ENCODE peak calls at places on chromosomes 12 and 14, in nine cellular contexts. B is psoas muscle, V is BE2C, G is AG04449, D is uterus, P is mesothelial cell of epicardium, Q is WTC11, Y is endothelial cell, C is MM.1S. I is an unnamed sample.

GRCh38 chr14:95261616-95262510 is 57.8 kb downstream of the CLMN start:
- DNase-seq in B (no peak), D (no peak), Y (no peak), G (no peak), V (no peak), C (no peak), P (no peak), Q (no peak), I (no peak)

GRCh38 chr12:128140551-128140950 is 126.4 kb upstream of the TMEM132C start:
- DNase-seq in Q (no peak), D (no peak), G (no peak), C (no peak), P (no peak), Y (no peak), V (no peak), B (no peak), I (no peak)

GRCh38 chr14:86790408-86791364 is 1202.3 kb downstream of the GALC start:
- DNase-seq in Y (no peak), G (no peak), V (no peak), D (no peak), C (no peak), P (no peak), Q (no peak), B (no peak), I (no peak)

GRCh38 chr12:94973202-94973601 is 30.3 kb downstream of the NDUFA12 start:
- DNase-seq in C (no peak), G (peak), Y (no peak), D (no peak), Q (no peak), P (no peak), B (no peak), V (no peak), I (no peak)

GRCh38 chr12:122028601-122029560 is 7.2 kb downstream of the BCL7A start:
- DNase-seq in V (no peak), B (no peak), G (no peak), P (no peak), Y (no peak), D (no peak), Q (no peak), C (no peak), I (no peak)

GRCh38 chr12:3262466-3262865 is 185.3 kb downstream of the TSPAN9 start:
- DNase-seq in P (no peak), Q (peak), B (no peak), Y (no peak), G (no peak), C (no peak), V (no peak), D (no peak), I (no peak)

GRCh38 chr14:54133896-54134295 is 177.3 kb upstream of the BMP4 start:
- DNase-seq in V (no peak), C (no peak), Y (no peak), B (no peak), P (no peak), D (no peak), G (no peak), Q (no peak), I (no peak)

GRCh38 chr12:114306646-114307045 is 99.3 kb downstream of the TBX5 start:
- DNase-seq in G (peak), C (no peak), V (no peak), Y (no peak), B (no peak), D (no peak), P (no peak), Q (no peak), I (no peak)

GRCh38 chr14:51533877-51534553 is 117.7 kb upstream of the FRMD6 start:
- DNase-seq in D (no peak), V (no peak), Y (no peak), C (no peak), Q (no peak), G (no peak), P (no peak), B (no peak), I (no peak)

GRCh38 chr12:120962487-120963054 is 15.8 kb upstream of the HNF1A start:
- DNase-seq in G (no peak), Y (no peak), B (no peak), V (no peak), P (no peak), D (no peak), C (no peak), Q (no peak), I (no peak)

GRCh38 chr12:9943244-9943643 is 11.1 kb upstream of the CLEC2A start:
- DNase-seq in C (no peak), D (no peak), P (no peak), Q (peak), B (no peak), V (no peak), G (no peak), Y (no peak), I (no peak)

GRCh38 chr14:105418269-105419054 is 1.2 kb upstream of the MTA1 start:
- DNase-seq in D (no peak), Q (no peak), V (no peak), G (no peak), B (no peak), P (no peak), Y (no peak), C (no peak), I (no peak)

GRCh38 chr12:44765796-44766195 is 110.3 kb downstream of the NELL2 start:
- DNase-seq in B (no peak), D (no peak), Q (no peak), V (no peak), Y (no peak), C (no peak), P (no peak), G (no peak), I (no peak)

GRCh38 chr14:77603031-77603430 is 13.4 kb downstream of the SPTLC2 start:
- DNase-seq in V (no peak), Q (no peak), Y (no peak), B (no peak), P (no peak), C (no peak), D (no peak), G (no peak), I (no peak)

GRCh38 chr12:80353254-80353653 is 90.8 kb upstream of the PTPRQ start:
- DNase-seq in P (no peak), V (no peak), Q (no peak), C (no peak), G (peak), D (no peak), Y (no peak), B (no peak), I (no peak)

GRCh38 chr12:120365675-120366340 is 3.2 kb downstream of the MSI1 start:
- DNase-seq in D (no peak), C (no peak), V (no peak), Q (no peak), B (no peak), Y (no peak), G (no peak), P (no peak), I (no peak)

GRCh38 chr14:105067140-105067968 is 2.1 kb upstream of the GPR132 start:
- DNase-seq in P (no peak), G (no peak), B (no peak), D (no peak), V (no peak), Y (no peak), Q (no peak), C (peak), I (no peak)

GRCh38 chr14:104342435-104343293 is 204.3 kb downstream of the KIF26A start:
- DNase-seq in B (no peak), V (peak), C (no peak), Y (no peak), G (no peak), D (peak), P (no peak), Q (peak), I (no peak)

GRCh38 chr14:71803539-71804260 is 128.5 kb upstream of the RGS6 start:
- DNase-seq in C (no peak), P (no peak), G (peak), B (no peak), D (no peak), Q (no peak), V (no peak), Y (no peak), I (no peak)

GRCh38 chr12:15887043-15887817 is 5.0 kb downstream of the STRAP start:
- DNase-seq in V (no peak), C (no peak), Y (no peak), G (no peak), D (no peak), Q (no peak), B (no peak), P (no peak), I (no peak)

GRCh38 chr14:63896278-63896720 is 43.5 kb downstream of the SYNE2 start:
- DNase-seq in Y (no peak), G (peak), B (peak), Q (no peak), P (peak), D (peak), C (no peak), V (peak), I (no peak)

GRCh38 chr14:65222434-65222833 is 120.1 kb upstream of the MAX start:
- DNase-seq in V (peak), D (no peak), B (peak), P (peak), Y (peak), C (peak), Q (peak), G (no peak), I (no peak)

GRCh38 chr12:50104614-50105366 is 982 bp downstream of the GPD1 start:
- DNase-seq in D (no peak), P (no peak), B (peak), V (no peak), Y (no peak), C (no peak), G (no peak), Q (no peak), I (no peak)

GRCh38 chr12:14871247-14871646 is 14.4 kb downstream of the MGP start:
- DNase-seq in V (no peak), C (no peak), P (no peak), Y (no peak), B (no peak), D (no peak), Q (no peak), G (no peak), I (no peak)

GRCh38 chr14:88422919-88423318 is 37.5 kb downstream of the SPATA7 start:
- DNase-seq in Q (no peak), P (no peak), D (no peak), Y (no peak), C (no peak), V (no peak), G (no peak), B (no peak), I (no peak)

GRCh38 chr12:1920971-1921370 is 2.5 kb upstream of the CACNA2D4 start:
- DNase-seq in G (no peak), Q (no peak), Y (peak), P (no peak), V (no peak), D (no peak), B (no peak), C (no peak), I (no peak)

GRCh38 chr14:20988717-20989116 is 1.1 kb upstream of the METTL17 start:
- DNase-seq in G (no peak), P (no peak), Y (no peak), C (no peak), D (no peak), V (no peak), Q (no peak), B (no peak), I (no peak)

GRCh38 chr14:20989464-20989786 is 355 bp upstream of the METTL17 start:
- DNase-seq in P (no peak), D (no peak), Y (no peak), V (no peak), G (no peak), C (no peak), Q (no peak), B (no peak), I (no peak)

GRCh38 chr14:20986811-20987210 is 3.0 kb upstream of the METTL17 start:
- DNase-seq in G (peak), C (no peak), Q (no peak), Y (no peak), V (no peak), B (no peak), D (peak), P (no peak), I (no peak)

DNA sequence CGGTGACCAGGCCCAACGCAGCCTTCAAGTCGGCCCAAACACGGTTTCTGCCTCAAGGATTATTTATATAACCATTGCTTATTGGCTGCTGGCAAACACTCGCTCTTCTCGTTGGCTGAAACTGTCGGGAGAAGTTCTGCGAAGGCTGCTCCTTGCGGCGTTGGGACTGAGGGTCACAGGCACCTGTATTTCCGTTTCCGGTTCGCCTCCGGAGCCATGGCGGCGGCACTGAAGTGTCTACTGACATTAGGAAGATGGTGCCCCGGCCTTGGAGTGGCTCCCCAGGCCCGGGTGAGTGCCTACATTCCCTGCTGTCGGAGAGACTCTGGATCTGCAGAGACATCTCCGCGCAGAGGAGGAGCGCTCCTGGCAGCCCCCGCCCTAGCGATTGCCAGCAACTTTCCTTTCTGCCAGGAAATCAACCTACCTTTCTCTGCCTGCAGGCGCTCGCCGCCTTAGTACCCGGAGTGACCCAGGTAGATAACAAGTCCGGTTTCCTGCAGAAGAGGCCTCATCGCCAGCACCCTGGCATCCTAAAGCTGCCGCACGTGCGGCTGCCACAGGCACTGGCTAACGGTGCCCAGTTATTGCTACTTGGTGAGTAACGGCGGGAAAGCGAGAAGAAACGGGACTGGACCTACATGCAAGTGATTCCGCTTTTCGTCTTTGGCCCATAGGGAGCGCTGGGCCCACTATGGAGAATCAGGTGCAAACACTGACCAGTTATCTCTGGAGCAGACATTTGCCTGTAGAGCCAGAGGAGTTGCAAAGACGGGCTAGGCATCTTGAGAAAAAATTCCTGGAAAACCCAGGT is at the start of gene METTL17:
- DNase-seq in G (peak), C (peak), D (peak), V (peak), Y (peak), Q (peak), P (peak), B (peak), I (peak)
- TF ChIP-seq CTCF in G (peak), C (peak), D (peak), V (peak), Y (no peak), Q (no peak), P (no peak), B (peak), I (peak)

DNA sequence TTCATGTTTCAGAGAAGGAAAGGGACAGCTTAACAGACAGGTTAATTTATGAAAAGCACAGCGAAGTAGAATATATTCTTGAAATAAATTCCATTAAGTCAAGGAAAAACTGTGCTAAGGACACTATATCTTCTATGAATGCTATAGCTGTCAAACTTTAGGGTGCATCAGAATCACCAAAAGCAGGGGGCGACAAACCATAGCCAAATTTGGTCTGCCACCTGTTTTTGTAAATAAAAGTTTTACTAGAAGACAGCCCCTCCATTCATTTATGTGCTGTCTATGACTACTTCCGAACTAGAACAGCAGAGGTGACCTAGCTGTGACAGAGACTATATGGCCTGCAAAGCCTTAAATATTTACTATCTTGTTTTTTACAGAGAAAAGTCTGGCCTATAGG is 25.9 kb downstream of the PPP4R3A start:
- DNase-seq in Q (no peak), G (no peak), V (no peak), P (no peak), D (no peak), Y (no peak), B (no peak), C (no peak), I (no peak)
- TF ChIP-seq CTCF in Q (no peak), G (no peak), V (peak), P (no peak), D (no peak), Y (no peak), B (no peak), C (no peak), I (no peak)

GRCh38 chr12:125989716-125990115 is 924.5 kb downstream of the AACS start:
- DNase-seq in G (no peak), Q (no peak), P (no peak), B (no peak), V (no peak), Y (no peak), D (no peak), C (no peak), I (no peak)

GRCh38 chr12:125983094-125983783 is 918.0 kb downstream of the AACS start:
- DNase-seq in D (peak), Y (no peak), B (no peak), V (peak), C (no peak), Q (no peak), P (peak), G (no peak), I (peak)

GRCh38 chr12:125983784-125984510 is 918.7 kb downstream of the AACS start:
- DNase-seq in D (no peak), B (no peak), Q (no peak), Y (no peak), C (no peak), V (no peak), G (no peak), P (no peak), I (peak)

DNA sequence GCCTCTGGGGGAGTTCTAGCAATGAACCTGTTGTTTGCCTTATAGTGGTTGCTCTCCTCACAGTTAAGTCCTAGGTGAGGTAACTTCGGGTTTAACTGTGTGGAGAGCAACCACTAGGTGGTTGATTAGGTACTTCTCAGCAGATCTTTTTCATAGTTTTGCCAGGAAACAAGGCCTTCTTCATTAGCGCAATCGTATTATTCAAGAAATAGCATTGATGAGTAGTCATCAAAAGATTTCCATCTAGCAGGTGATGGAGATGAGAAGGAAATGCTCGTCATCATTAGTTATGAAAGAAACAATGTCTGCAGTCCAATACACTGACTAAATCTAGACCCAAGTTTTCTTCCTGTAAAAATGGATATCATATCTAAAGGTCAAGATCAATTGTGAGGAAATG is 923.3 kb downstream of the AACS start:
- DNase-seq in D (no peak), C (no peak), Q (no peak), Y (no peak), P (no peak), B (no peak), G (no peak), V (no peak), I (no peak)
- TF ChIP-seq CTCF in D (no peak), C (no peak), Q (no peak), Y (no peak), P (no peak), B (no peak), G (no peak), V (no peak), I (no peak)

GRCh38 chr12:124665516-124665915 is 98.1 kb upstream of the NCOR2 start:
- DNase-seq in Y (no peak), G (no peak), P (no peak), V (no peak), Q (no peak), B (no peak), D (no peak), C (no peak), I (no peak)

GRCh38 chr12:124666722-124667259 is 99.4 kb upstream of the NCOR2 start:
- DNase-seq in D (no peak), B (no peak), Q (no peak), G (no peak), P (no peak), V (no peak), Y (no peak), C (no peak), I (no peak)

GRCh38 chr12:124668602-124669001 is 101.2 kb upstream of the NCOR2 start:
- DNase-seq in P (no peak), Y (no peak), D (no peak), B (no peak), G (no peak), Q (no peak), C (no peak), V (no peak), I (no peak)

GRCh38 chr12:124664395-124665111 is 97.1 kb upstream of the NCOR2 start:
- DNase-seq in D (no peak), V (no peak), P (no peak), B (no peak), Y (no peak), Q (no peak), C (no peak), G (no peak), I (no peak)

DNA sequence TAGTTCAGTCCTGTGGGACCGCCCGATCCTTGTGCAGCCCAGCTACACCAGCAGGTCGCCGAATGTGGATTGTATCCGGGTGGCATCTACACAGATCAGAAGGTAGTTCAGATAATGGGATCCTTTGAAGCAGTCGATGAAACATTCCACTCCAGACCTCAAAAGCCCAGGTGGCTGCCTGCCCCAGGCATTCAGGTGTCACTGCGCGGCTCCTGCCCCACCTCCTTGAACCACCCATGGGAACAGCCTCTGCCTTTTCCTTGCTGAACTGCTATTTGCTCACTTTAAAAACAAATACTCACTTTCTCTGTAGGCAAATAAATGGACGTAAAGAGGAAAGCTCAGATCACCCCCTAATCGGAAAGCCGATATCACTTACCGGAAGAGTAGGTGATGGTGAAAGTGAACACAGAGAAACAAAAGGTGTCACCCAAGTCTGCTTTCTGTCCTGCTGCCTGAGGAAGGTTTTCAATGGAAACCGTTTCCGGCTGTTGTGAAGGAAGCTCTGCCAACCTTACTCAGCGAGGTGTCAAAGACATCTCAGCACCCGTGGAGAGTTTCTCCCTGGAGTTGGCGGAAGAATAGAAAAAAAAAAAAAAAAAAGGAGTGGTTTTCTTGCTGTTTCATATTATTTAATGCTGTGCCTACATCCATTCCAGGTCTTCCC is 100.4 kb upstream of the NCOR2 start:
- DNase-seq in P (no peak), B (no peak), D (no peak), C (no peak), Y (no peak), Q (no peak), G (no peak), V (no peak), I (no peak)
- TF ChIP-seq CTCF in P (no peak), B (no peak), D (no peak), C (no peak), Y (no peak), Q (no peak), G (no peak), V (no peak), I (no peak)

GRCh38 chr12:157644-158043 is 56.3 kb downstream of the SLC6A12 start:
- DNase-seq in D (no peak), G (no peak), P (no peak), Q (no peak), Y (no peak), C (no peak), B (no peak), V (no peak), I (no peak)
- TF ChIP-seq CTCF in D (no peak), G (no peak), P (no peak), Q (no peak), Y (no peak), C (no peak), B (no peak), V (no peak), I (no peak)

GRCh38 chr14:72818998-72819397 is 74.9 kb downstream of the DPF3 start:
- DNase-seq in V (no peak), P (no peak), B (no peak), G (no peak), D (no peak), C (no peak), Q (no peak), Y (no peak), I (no peak)
- TF ChIP-seq CTCF in V (no peak), P (no peak), B (no peak), G (no peak), D (no peak), C (no peak), Q (no peak), Y (no peak), I (no peak)

DNA sequence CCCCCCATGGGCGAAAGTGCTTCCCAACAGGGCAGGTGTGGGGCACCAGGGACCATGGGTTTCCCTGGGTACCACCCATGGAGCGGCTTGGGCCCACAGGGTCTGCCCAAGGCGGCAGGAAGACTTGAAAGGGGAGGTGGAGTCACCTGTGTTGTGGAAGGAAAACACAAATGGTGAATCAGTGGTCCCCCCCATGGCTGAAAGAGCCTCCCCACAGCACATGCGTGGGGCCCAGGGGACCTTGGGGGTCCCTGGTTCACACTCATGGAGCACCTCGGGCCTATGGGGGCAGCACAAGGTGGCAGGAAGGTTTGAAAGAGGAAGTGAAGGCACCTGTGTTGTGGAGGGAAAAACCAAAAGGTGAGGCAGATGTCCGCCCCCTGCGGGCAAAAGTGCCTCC is 581.9 kb downstream of the ALG10 start:
- DNase-seq in P (no peak), G (no peak), V (no peak), Q (no peak), D (peak), B (no peak), C (no peak), Y (no peak), I (peak)
- TF ChIP-seq CTCF in P (no peak), G (no peak), V (no peak), Q (no peak), D (no peak), B (no peak), C (no peak), Y (no peak), I (no peak)